ENCODE peak calls at places on chromosome 1, in six cellular contexts. B is pancreas, J is GM23248, F is sigmoid colon, E is fibroblast of lung, W is left ventricle myocardium inferior. I is an unnamed sample.

GRCh38 chr1:246450485-246451251 is 56.4 kb downstream of the SMYD3 start:
- DNase-seq in B (no peak), F (no peak), J (peak; percentile 58), W (no peak), E (peak; percentile 37), I (peak; percentile 13)

GRCh38 chr1:215932558-215932957 is 365.5 kb downstream of the KCTD3 start:
- DNase-seq in F (no peak), W (no peak), E (no peak), J (no peak), B (no peak), I (peak; percentile 10)

GRCh38 chr1:12177999-12178441 is 11.2 kb downstream of the TNFRSF1B start:
- DNase-seq in F (peak; percentile 91), B (no peak), J (peak; percentile 92), E (peak; percentile 83), W (peak; percentile 81), I (peak; percentile 67)

GRCh38 chr1:109643385-109644230 is 12.3 kb upstream of the GSTM4 start:
- DNase-seq in J (peak; percentile 81), W (peak; percentile 83), E (peak; percentile 62), F (peak; percentile 92), B (peak; percentile 75), I (peak; percentile 90)

GRCh38 chr1:202365092-202365815 is 16.8 kb downstream of the PPP1R12B start:
- DNase-seq in J (peak; percentile 77), F (no peak), B (no peak), E (peak; percentile 73), W (no peak), I (no peak)

GRCh38 chr1:113891631-113892220 is 4.3 kb upstream of the BCL2L15 start:
- DNase-seq in W (no peak), B (no peak), F (no peak), J (no peak), E (no peak), I (no peak)

GRCh38 chr1:214558002-214558770 is 6.8 kb upstream of the PTPN14 start:
- DNase-seq in W (no peak), J (peak; percentile 93), E (peak; percentile 97), F (no peak), B (no peak), I (no peak)

GRCh38 chr1:77044133-77044849 is 174.9 kb downstream of the PIGK start:
- DNase-seq in B (no peak), W (no peak), E (peak; percentile 33), F (no peak), J (peak; percentile 58), I (no peak)

GRCh38 chr1:29767769-29768425 is 531.6 kb downstream of the PTPRU start:
- DNase-seq in E (no peak), J (no peak), F (peak; percentile 22), W (no peak), B (no peak), I (no peak)

GRCh38 chr1:218521414-218522169 is 176.5 kb downstream of the TGFB2 start:
- DNase-seq in B (no peak), F (peak; percentile 76), E (no peak), W (no peak), J (peak; percentile 69), I (peak; percentile 34)

GRCh38 chr1:7962011-7962335 is 462 bp downstream of the PARK7 start:
- DNase-seq in J (no peak), W (no peak), B (no peak), E (no peak), F (no peak), I (no peak)

GRCh38 chr1:7962636-7963377 is 1.3 kb downstream of the PARK7 start:
- DNase-seq in F (peak; percentile 38), W (no peak), E (no peak), J (peak; percentile 37), B (no peak), I (no peak)

GRCh38 chr1:7961199-7962010 is at the start of gene PARK7:
- DNase-seq in B (peak; percentile 99), W (peak; percentile 100), E (peak; percentile 99), F (peak; percentile 100), J (peak; percentile 99), I (peak; percentile 99)

GRCh38 chr1:7967206-7967605 is 5.7 kb downstream of the PARK7 start:
- DNase-seq in W (no peak), F (no peak), E (no peak), J (no peak), B (no peak), I (no peak)

GRCh38 chr1:7964476-7964875 is 3.0 kb downstream of the PARK7 start:
- DNase-seq in E (no peak), J (no peak), W (no peak), B (no peak), F (no peak), I (no peak)
- H3K36me3 ChIP-seq in E (peaks cover 14% of the 10 kb centered on the region), J (peaks cover 48% of the 10 kb centered on the region), W (peaks cover 62% of the 10 kb centered on the region), B (peaks cover 40% of the 10 kb centered on the region), F (peaks cover 36% of the 10 kb centered on the region), I (no peaks in the 10 kb centered on the region)

DNA sequence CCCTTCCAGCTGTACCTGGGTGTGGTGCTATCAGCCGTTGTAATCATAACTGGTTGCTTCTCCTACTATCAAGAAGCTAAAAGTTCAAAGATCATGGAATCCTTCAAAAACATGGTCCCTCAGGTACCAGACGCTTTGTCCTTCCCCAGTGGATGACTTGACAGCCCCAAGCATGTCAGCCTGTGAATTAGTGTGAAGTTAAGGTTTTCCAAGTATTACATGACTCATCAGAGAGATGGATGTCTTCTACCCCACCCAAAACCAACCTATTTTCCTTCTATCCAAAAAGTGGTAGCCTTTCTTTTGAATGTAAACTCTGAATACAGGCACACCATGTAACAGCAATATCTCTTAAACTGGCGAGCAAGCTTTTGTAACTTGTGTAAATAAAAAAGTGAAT is 15.1 kb downstream of the ATP1A1 start:
- DNase-seq in J (no peak), W (no peak), B (no peak), F (no peak), E (no peak), I (no peak)
- H3K36me3 ChIP-seq in J (peaks cover 79% of the 10 kb centered on the region), W (peaks cover 90% of the 10 kb centered on the region), B (peaks cover 88% of the 10 kb centered on the region), F (peaks cover 68% of the 10 kb centered on the region), E (peaks cover 17% of the 10 kb centered on the region), I (peaks cover 20% of the 10 kb centered on the region)

DNA sequence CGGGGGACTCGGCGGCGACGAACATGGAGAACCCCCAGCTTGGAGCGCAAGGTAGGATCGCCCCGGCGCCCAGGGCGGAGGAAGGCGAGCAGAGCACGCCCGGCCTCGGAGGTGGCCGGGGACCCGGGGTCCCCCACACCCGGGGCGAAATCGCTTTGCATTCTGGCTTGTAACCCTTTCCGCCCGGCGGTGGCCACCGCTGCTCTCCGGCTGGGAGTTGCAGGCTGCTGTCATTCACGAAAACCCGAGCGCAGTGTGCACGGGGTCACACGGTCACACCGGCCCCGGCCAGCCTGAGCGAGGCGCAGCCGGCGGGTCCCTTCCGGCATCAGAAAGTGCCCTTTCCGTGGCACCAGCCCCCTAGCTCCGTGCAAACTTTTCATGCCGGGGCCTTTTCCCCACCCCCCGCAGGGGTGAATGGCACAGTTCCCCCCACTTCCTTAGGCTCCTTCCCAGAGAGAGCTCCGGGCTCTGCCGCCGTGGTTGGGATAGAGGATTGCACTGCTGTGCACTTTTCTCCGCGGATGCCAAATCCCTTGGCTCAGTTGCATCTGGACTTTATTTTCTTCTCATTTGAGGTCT is 779 bp downstream of the KAZN start:
- DNase-seq in B (no peak), F (no peak), W (no peak), J (peak; percentile 22), E (no peak), I (peak; percentile 28)
- H3K36me3 ChIP-seq in B (no peaks in the 10 kb centered on the region), F (no peaks in the 10 kb centered on the region), W (no peaks in the 10 kb centered on the region), J (no peaks in the 10 kb centered on the region), E (no peaks in the 10 kb centered on the region), I (no peaks in the 10 kb centered on the region)

DNA sequence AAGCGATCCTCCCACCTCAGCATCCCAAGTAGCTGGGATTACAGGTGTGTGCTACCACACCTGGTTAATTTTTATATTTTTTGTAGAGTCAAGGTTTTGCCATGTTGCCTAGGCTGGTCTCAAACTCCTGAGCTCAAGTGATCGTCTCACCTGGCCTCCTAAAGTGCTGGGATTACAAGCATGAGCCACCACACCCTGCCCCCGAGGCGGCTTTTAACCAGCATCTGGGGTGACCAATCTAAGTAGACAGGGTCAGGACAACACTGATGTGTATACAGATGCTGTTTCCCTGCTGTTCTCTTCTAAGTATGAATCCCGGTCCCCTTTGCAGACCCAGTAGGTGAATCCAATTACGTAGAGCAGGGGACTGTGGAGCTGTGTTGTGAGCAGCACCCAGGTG is 23.9 kb downstream of the THAP3 start:
- DNase-seq in J (no peak), E (no peak), B (no peak), F (no peak), W (no peak), I (no peak)
- H3K36me3 ChIP-seq in J (peaks cover 13% of the 10 kb centered on the region), E (peaks cover 15% of the 10 kb centered on the region), B (peaks cover 9% of the 10 kb centered on the region), F (peaks cover 29% of the 10 kb centered on the region), W (peaks cover 72% of the 10 kb centered on the region), I (no peaks in the 10 kb centered on the region)

GRCh38 chr1:25990702-25991395 is 7.0 kb downstream of the PAFAH2 start:
- DNase-seq in E (no peak), B (no peak), F (no peak), W (no peak), J (no peak), I (no peak)
- H3K36me3 ChIP-seq in E (no peaks in the 10 kb centered on the region), B (peaks cover 7% of the 10 kb centered on the region), F (peaks cover 10% of the 10 kb centered on the region), W (peaks cover 27% of the 10 kb centered on the region), J (no peaks in the 10 kb centered on the region), I (no peaks in the 10 kb centered on the region)

GRCh38 chr1:180173451-180173850 is 18.8 kb downstream of the QSOX1 start:
- DNase-seq in F (no peak), B (no peak), W (no peak), J (no peak), E (no peak), I (no peak)
- H3K36me3 ChIP-seq in F (no peaks in the 10 kb centered on the region), B (no peaks in the 10 kb centered on the region), W (peaks cover 6% of the 10 kb centered on the region), J (peaks cover 7% of the 10 kb centered on the region), E (peaks cover 23% of the 10 kb centered on the region), I (no peaks in the 10 kb centered on the region)

GRCh38 chr1:169844941-169845608 is 48.6 kb downstream of the SCYL3 start:
- DNase-seq in W (no peak), J (no peak), E (peak; percentile 40), B (no peak), F (no peak), I (no peak)

GRCh38 chr1:169853335-169853734 is 40.4 kb downstream of the SCYL3 start:
- DNase-seq in B (no peak), E (no peak), F (no peak), J (no peak), W (no peak), I (no peak)

GRCh38 chr1:169849346-169850022 is 44.2 kb downstream of the SCYL3 start:
- DNase-seq in F (no peak), W (no peak), B (no peak), J (no peak), E (no peak), I (no peak)
- H3K36me3 ChIP-seq in F (peaks cover 32% of the 10 kb centered on the region), W (peaks cover 69% of the 10 kb centered on the region), B (peaks cover 29% of the 10 kb centered on the region), J (peaks cover 46% of the 10 kb centered on the region), E (peaks cover 2% of the 10 kb centered on the region), I (no peaks in the 10 kb centered on the region)

GRCh38 chr1:204457665-204458064 is 36.9 kb downstream of the PIK3C2B start:
- DNase-seq in E (no peak), B (no peak), W (no peak), J (no peak), F (no peak), I (no peak)

GRCh38 chr1:204454476-204454875 is 40.1 kb downstream of the PIK3C2B start:
- DNase-seq in F (no peak), E (no peak), J (no peak), W (no peak), B (no peak), I (no peak)

GRCh38 chr1:204456826-204457361 is 37.7 kb downstream of the PIK3C2B start:
- DNase-seq in E (no peak), J (no peak), B (no peak), F (peak; percentile 88), W (peak; percentile 56), I (no peak)

GRCh38 chr1:204455063-204455830 is 39.4 kb downstream of the PIK3C2B start:
- DNase-seq in J (no peak), W (no peak), B (no peak), E (no peak), F (no peak), I (no peak)

GRCh38 chr1:204455831-204456145 is 38.8 kb downstream of the PIK3C2B start:
- DNase-seq in W (no peak), E (no peak), B (no peak), F (no peak), J (no peak), I (no peak)
- H3K36me3 ChIP-seq in W (peaks cover 73% of the 10 kb centered on the region), E (no peaks in the 10 kb centered on the region), B (peaks cover 5% of the 10 kb centered on the region), F (peaks cover 28% of the 10 kb centered on the region), J (no peaks in the 10 kb centered on the region), I (no peaks in the 10 kb centered on the region)